ENCODE peak calls at places on chromosomes 3 and 15, in six cellular contexts. H is H9, P is mesenchymal stem cell, A is neuronal stem cell, S is mesendoderm, J is H1. B is an unnamed sample.

GRCh38 chr3:187021748-187022402 is 91.5 kb downstream of the ST6GAL1 start:
- DNase-seq in H (no peak), P (no peak), A (no peak), S (no peak), J (peak; percentile 32), B (no peak)

GRCh38 chr3:195753609-195754008 is 32.8 kb downstream of the MUC20 start:
- DNase-seq in H (no peak), P (no peak), A (no peak), S (no peak), J (no peak), B (no peak)

GRCh38 chr3:188605960-188606359 is 452.0 kb downstream of the LPP start:
- DNase-seq in H (no peak), P (no peak), A (no peak), S (no peak), J (no peak), B (no peak)

GRCh38 chr3:185406127-185406620 is 43.2 kb downstream of the MAP3K13 start:
- DNase-seq in H (no peak), P (no peak), A (no peak), S (no peak), J (no peak), B (no peak)

GRCh38 chr3:125357032-125357658 is 18.0 kb downstream of the ZNF148 start:
- DNase-seq in H (peak; percentile 48), P (peak; percentile 56), A (peak; percentile 36), S (peak; percentile 31), J (peak; percentile 55), B (peak; percentile 36)

GRCh38 chr3:170037463-170038433 is at the start of gene GPR160:
- DNase-seq in H (peak; percentile 94), P (peak; percentile 22), A (peak; percentile 48), S (peak; percentile 80), J (peak; percentile 97), B (peak; percentile 15)

GRCh38 chr3:63232764-63233396 is 45.2 kb upstream of the SYNPR start:
- DNase-seq in H (no peak), P (no peak), A (no peak), S (no peak), J (no peak), B (peak; percentile 5)

GRCh38 chr3:139425745-139426400 is 36.4 kb upstream of the COPB2 start:
- DNase-seq in H (no peak), P (no peak), A (no peak), S (no peak), J (no peak), B (no peak)

GRCh38 chr3:102226463-102226862 is 208.4 kb upstream of the ZPLD1 start:
- DNase-seq in H (no peak), P (no peak), A (no peak), S (no peak), J (no peak), B (no peak)

GRCh38 chr3:50655009-50655830 is 19.5 kb upstream of the DOCK3 start:
- DNase-seq in H (no peak), P (no peak), A (no peak), S (no peak), J (no peak), B (peak; percentile 13)

GRCh38 chr15:96285715-96286367 is 44.7 kb upstream of the NR2F2 start:
- DNase-seq in H (no peak), P (no peak), A (no peak), S (no peak), J (no peak), B (no peak)

GRCh38 chr15:71337197-71337845 is 222.1 kb downstream of the THSD4 start:
- DNase-seq in H (peak; percentile 39), P (peak; percentile 47), A (no peak), S (peak; percentile 82), J (no peak), B (no peak)

GRCh38 chr15:96887730-96888129 is 557.2 kb downstream of the NR2F2 start:
- DNase-seq in H (no peak), P (peak; percentile 71), A (no peak), S (no peak), J (no peak), B (no peak)

GRCh38 chr3:148178508-148178907 is 519.2 kb upstream of the AGTR1 start:
- DNase-seq in H (no peak), P (peak; percentile 9), A (no peak), S (peak; percentile 4), J (no peak), B (no peak)

GRCh38 chr3:76715426-76715825 is 324.5 kb upstream of the ROBO2 start:
- DNase-seq in H (no peak), P (no peak), A (no peak), S (no peak), J (no peak), B (peak; percentile 19)

DNA sequence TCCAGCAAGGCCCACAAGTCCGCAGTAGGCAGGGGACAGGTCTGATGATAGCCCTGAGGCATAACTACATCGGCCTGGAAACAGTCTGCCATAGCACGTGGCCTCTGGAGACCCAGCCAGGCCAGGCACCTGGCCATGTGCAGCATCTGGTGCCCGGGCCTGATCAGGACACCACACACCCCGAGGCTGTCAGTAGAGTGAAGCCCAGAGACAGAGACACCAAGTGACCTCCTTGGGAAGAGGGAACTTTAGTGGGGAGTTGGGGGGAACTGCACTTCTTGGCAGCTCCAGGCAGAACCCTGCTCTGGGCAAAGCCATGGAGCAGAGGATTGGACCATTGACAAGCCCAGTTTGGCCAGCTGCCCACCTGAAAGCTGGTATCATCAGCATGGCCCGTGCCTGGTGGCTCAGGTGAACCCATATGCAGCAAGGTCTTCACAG is 1.2 kb downstream of the SHISA5 start:
- DNase-seq in H (no peak), P (no peak), A (no peak), S (no peak), J (no peak), B (no peak)
- H4K8ac ChIP-seq in H (no peak overlapping the region), P (no peak overlapping the region), A (no peak overlapping the region), S (no peak overlapping the region), J (peak overlapping the region; percentile 38), B (no peak overlapping the region)

GRCh38 chr3:100709840-100710235 is 544 bp downstream of the TFG start:
- DNase-seq in H (peak; percentile 70), P (peak; percentile 61), A (peak; percentile 66), S (peak; percentile 81), J (peak; percentile 66), B (peak; percentile 20)
- H4K8ac ChIP-seq in H (no peak overlapping the region), P (peak overlapping the region; percentile 87), A (no peak overlapping the region), S (no peak overlapping the region), J (peak overlapping the region; percentile 90), B (peak overlapping the region; percentile 45)

GRCh38 chr3:13853256-13853977 is 26.5 kb downstream of the WNT7A start:
- DNase-seq in H (no peak), P (no peak), A (no peak), S (no peak), J (no peak), B (no peak)
- H4K8ac ChIP-seq in H (no peak overlapping the region), P (no peak overlapping the region), A (no peak overlapping the region), S (no peak overlapping the region), J (peak overlapping the region; percentile 82), B (no peak overlapping the region)

GRCh38 chr15:92847841-92848240 is 52.3 kb upstream of the CHD2 start:
- DNase-seq in H (no peak), P (peak; percentile 34), A (no peak), S (no peak), J (no peak), B (no peak)
- H4K8ac ChIP-seq in H (no peak overlapping the region), P (no peak overlapping the region), A (no peak overlapping the region), S (no peak overlapping the region), J (no peak overlapping the region), B (no peak overlapping the region)

DNA sequence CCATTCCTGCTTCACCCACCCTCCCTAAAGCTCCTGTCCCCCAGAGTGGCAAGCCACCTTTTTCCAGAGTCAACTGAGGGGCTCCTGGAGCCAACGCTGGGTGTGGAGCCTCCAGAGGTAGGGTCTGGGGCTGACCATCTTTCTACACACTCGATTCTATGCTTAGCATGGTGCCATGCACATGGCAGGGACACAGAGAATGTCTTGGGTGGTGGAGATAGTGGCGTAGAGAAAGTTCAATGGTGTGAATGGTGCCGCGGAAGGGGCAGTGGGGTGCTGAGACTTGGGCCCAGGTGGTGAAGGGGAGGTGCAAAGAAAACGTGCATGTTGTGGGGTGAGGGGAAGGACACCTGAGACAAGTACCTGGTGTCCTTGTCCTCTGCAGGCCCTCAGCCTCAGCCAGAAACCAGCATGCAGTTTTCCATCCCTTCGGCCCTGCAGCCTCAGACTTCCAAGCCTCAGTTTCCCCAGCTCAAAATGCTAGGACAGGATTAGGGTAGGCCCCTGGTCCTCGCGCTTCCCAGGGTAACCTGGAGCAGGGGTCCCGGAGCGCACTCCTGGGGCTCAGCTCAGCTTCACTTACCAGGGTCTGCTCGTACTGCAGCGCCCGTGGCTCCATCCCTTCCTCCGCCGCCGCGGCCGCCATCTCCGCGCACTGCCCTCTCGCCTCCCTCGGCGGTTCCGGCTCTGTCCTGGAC is 422 bp downstream of the CLCN2 start:
- DNase-seq in H (no peak), P (no peak), A (no peak), S (no peak), J (no peak), B (no peak)
- H4K8ac ChIP-seq in H (no peak overlapping the region), P (peak overlapping the region; percentile 85), A (no peak overlapping the region), S (no peak overlapping the region), J (peak overlapping the region; percentile 75), B (peak overlapping the region; percentile 69)

GRCh38 chr3:108041253-108041652 is 49.6 kb downstream of the CD47 start:
- DNase-seq in H (no peak), P (peak; percentile 21), A (no peak), S (no peak), J (no peak), B (no peak)
- H4K8ac ChIP-seq in H (no peak overlapping the region), P (no peak overlapping the region), A (no peak overlapping the region), S (no peak overlapping the region), J (no peak overlapping the region), B (no peak overlapping the region)

GRCh38 chr15:69413822-69414701 is at the start of gene KIF23:
- DNase-seq in H (peak; percentile 97), P (peak; percentile 98), A (peak; percentile 82), S (peak; percentile 98), J (peak; percentile 90), B (peak; percentile 94)
- H4K8ac ChIP-seq in H (no peak within 1 kb of the TSS), P (peak within 1 kb of the TSS; percentile 38), A (no peak within 1 kb of the TSS), S (peak within 1 kb of the TSS; percentile 28), J (peak within 1 kb of the TSS; percentile 41), B (peak within 1 kb of the TSS; percentile 91)

B was measured in IMR-90.